ENCODE peak calls at places on chromosomes 13 and 19, in seven cellular contexts. One of them, this sample, is unnamed.

GRCh38 chr19:46976845-46977320 is 42.8 kb upstream of the NPAS1 start:
- DNase-seq in T-helper 2 cell: no peak
- DNase-seq in body of pancreas: no peak
- DNase-seq in stimulated activated CD8-positive, alpha-beta memory T cell treated with anti-CD3 and anti-CD28 coated beads, Interleukin-7, amount 100 ng/mL, for 4 hours: no peak
- DNase-seq in SHP77: no peak
- DNase-seq in nephron progenitor cell: peak; percentile 57
- DNase-seq in AG08395: peak; percentile 75
- DNase-seq in this sample: no peak

GRCh38 chr13:79481685-79482052 is 714 bp downstream of the NDFIP2 start:
- DNase-seq in T-helper 2 cell: peak; percentile 13
- DNase-seq in body of pancreas: peak; percentile 24
- DNase-seq in stimulated activated CD8-positive, alpha-beta memory T cell treated with anti-CD3 and anti-CD28 coated beads, Interleukin-7, amount 100 ng/mL, for 4 hours: peak; percentile 82
- DNase-seq in SHP77: no peak
- DNase-seq in nephron progenitor cell: no peak
- DNase-seq in AG08395: no peak
- DNase-seq in this sample: no peak

GRCh38 chr13:101624210-101624922 is 171.9 kb downstream of the ITGBL1 start:
- DNase-seq in T-helper 2 cell: no peak
- DNase-seq in body of pancreas: no peak
- DNase-seq in stimulated activated CD8-positive, alpha-beta memory T cell treated with anti-CD3 and anti-CD28 coated beads, Interleukin-7, amount 100 ng/mL, for 4 hours: no peak
- DNase-seq in SHP77: peak; percentile 70
- DNase-seq in nephron progenitor cell: no peak
- DNase-seq in AG08395: no peak
- DNase-seq in this sample: no peak

GRCh38 chr19:46355234-46355990 is 8.5 kb downstream of the PPP5C start:
- DNase-seq in T-helper 2 cell: no peak
- DNase-seq in body of pancreas: no peak
- DNase-seq in stimulated activated CD8-positive, alpha-beta memory T cell treated with anti-CD3 and anti-CD28 coated beads, Interleukin-7, amount 100 ng/mL, for 4 hours: no peak
- DNase-seq in SHP77: no peak
- DNase-seq in nephron progenitor cell: no peak
- DNase-seq in AG08395: no peak
- DNase-seq in this sample: no peak

GRCh38 chr19:14649020-14649419 is 25.6 kb downstream of the ADGRE3 start:
- DNase-seq in T-helper 2 cell: no peak
- DNase-seq in body of pancreas: no peak
- DNase-seq in stimulated activated CD8-positive, alpha-beta memory T cell treated with anti-CD3 and anti-CD28 coated beads, Interleukin-7, amount 100 ng/mL, for 4 hours: no peak
- DNase-seq in SHP77: no peak
- DNase-seq in nephron progenitor cell: no peak
- DNase-seq in AG08395: no peak
- DNase-seq in this sample: no peak

GRCh38 chr13:109720758-109721184 is 65.6 kb downstream of the IRS2 start:
- DNase-seq in T-helper 2 cell: no peak
- DNase-seq in body of pancreas: no peak
- DNase-seq in stimulated activated CD8-positive, alpha-beta memory T cell treated with anti-CD3 and anti-CD28 coated beads, Interleukin-7, amount 100 ng/mL, for 4 hours: no peak
- DNase-seq in SHP77: peak; percentile 90
- DNase-seq in nephron progenitor cell: no peak
- DNase-seq in AG08395: no peak
- DNase-seq in this sample: no peak

GRCh38 chr13:98370806-98371553 is 193.9 kb upstream of the RNF113B start:
- DNase-seq in T-helper 2 cell: no peak
- DNase-seq in body of pancreas: peak; percentile 52
- DNase-seq in stimulated activated CD8-positive, alpha-beta memory T cell treated with anti-CD3 and anti-CD28 coated beads, Interleukin-7, amount 100 ng/mL, for 4 hours: no peak
- DNase-seq in SHP77: no peak
- DNase-seq in nephron progenitor cell: no peak
- DNase-seq in AG08395: peak; percentile 86
- DNase-seq in this sample: no peak

GRCh38 chr13:45368571-45368970 is 27.6 kb upstream of the TPT1 start:
- DNase-seq in T-helper 2 cell: no peak
- DNase-seq in body of pancreas: no peak
- DNase-seq in stimulated activated CD8-positive, alpha-beta memory T cell treated with anti-CD3 and anti-CD28 coated beads, Interleukin-7, amount 100 ng/mL, for 4 hours: no peak
- DNase-seq in SHP77: no peak
- DNase-seq in nephron progenitor cell: no peak
- DNase-seq in AG08395: no peak
- DNase-seq in this sample: no peak

GRCh38 chr19:31698352-31698751 is 349.1 kb upstream of the TSHZ3 start:
- DNase-seq in T-helper 2 cell: no peak
- DNase-seq in body of pancreas: no peak
- DNase-seq in stimulated activated CD8-positive, alpha-beta memory T cell treated with anti-CD3 and anti-CD28 coated beads, Interleukin-7, amount 100 ng/mL, for 4 hours: no peak
- DNase-seq in SHP77: no peak
- DNase-seq in nephron progenitor cell: no peak
- DNase-seq in AG08395: no peak
- DNase-seq in this sample: no peak

GRCh38 chr19:6092329-6093286 is 17.7 kb downstream of the RFX2 start:
- DNase-seq in T-helper 2 cell: no peak
- DNase-seq in body of pancreas: peak; percentile 68
- DNase-seq in stimulated activated CD8-positive, alpha-beta memory T cell treated with anti-CD3 and anti-CD28 coated beads, Interleukin-7, amount 100 ng/mL, for 4 hours: no peak
- DNase-seq in SHP77: peak; percentile 29
- DNase-seq in nephron progenitor cell: peak; percentile 78
- DNase-seq in AG08395: peak; percentile 88
- DNase-seq in this sample: no peak

GRCh38 chr19:29724102-29724641 is 9.1 kb upstream of the C19orf12 start:
- DNase-seq in T-helper 2 cell: no peak
- DNase-seq in body of pancreas: no peak
- DNase-seq in stimulated activated CD8-positive, alpha-beta memory T cell treated with anti-CD3 and anti-CD28 coated beads, Interleukin-7, amount 100 ng/mL, for 4 hours: no peak
- DNase-seq in SHP77: no peak
- DNase-seq in nephron progenitor cell: peak; percentile 37
- DNase-seq in AG08395: peak; percentile 12
- DNase-seq in this sample: no peak

GRCh38 chr13:40016953-40017660 is 361.6 kb downstream of the COG6 start:
- DNase-seq in T-helper 2 cell: no peak
- DNase-seq in body of pancreas: no peak
- DNase-seq in stimulated activated CD8-positive, alpha-beta memory T cell treated with anti-CD3 and anti-CD28 coated beads, Interleukin-7, amount 100 ng/mL, for 4 hours: no peak
- DNase-seq in SHP77: no peak
- DNase-seq in nephron progenitor cell: no peak
- DNase-seq in AG08395: no peak
- DNase-seq in this sample: no peak

GRCh38 chr19:325937-326565 is 18.5 kb downstream of the MIER2 start:
- DNase-seq in T-helper 2 cell: no peak
- DNase-seq in body of pancreas: no peak
- DNase-seq in stimulated activated CD8-positive, alpha-beta memory T cell treated with anti-CD3 and anti-CD28 coated beads, Interleukin-7, amount 100 ng/mL, for 4 hours: no peak
- DNase-seq in SHP77: no peak
- DNase-seq in nephron progenitor cell: no peak
- DNase-seq in AG08395: no peak
- DNase-seq in this sample: no peak

GRCh38 chr19:12748489-12748888 is 3.1 kb upstream of the BEST2 start:
- DNase-seq in T-helper 2 cell: no peak
- DNase-seq in body of pancreas: no peak
- DNase-seq in stimulated activated CD8-positive, alpha-beta memory T cell treated with anti-CD3 and anti-CD28 coated beads, Interleukin-7, amount 100 ng/mL, for 4 hours: no peak
- DNase-seq in SHP77: no peak
- DNase-seq in nephron progenitor cell: no peak
- DNase-seq in AG08395: no peak
- DNase-seq in this sample: no peak

GRCh38 chr19:47112166-47112663 is 1.4 kb downstream of the ZC3H4 start:
- DNase-seq in T-helper 2 cell: peak; percentile 86
- DNase-seq in body of pancreas: peak; percentile 84
- DNase-seq in stimulated activated CD8-positive, alpha-beta memory T cell treated with anti-CD3 and anti-CD28 coated beads, Interleukin-7, amount 100 ng/mL, for 4 hours: peak; percentile 83
- DNase-seq in SHP77: peak; percentile 39
- DNase-seq in nephron progenitor cell: peak; percentile 78
- DNase-seq in AG08395: peak; percentile 70
- DNase-seq in this sample: no peak

GRCh38 chr19:47643281-47643680 is 34.3 kb downstream of the BICRA start:
- DNase-seq in T-helper 2 cell: no peak
- DNase-seq in body of pancreas: no peak
- DNase-seq in stimulated activated CD8-positive, alpha-beta memory T cell treated with anti-CD3 and anti-CD28 coated beads, Interleukin-7, amount 100 ng/mL, for 4 hours: no peak
- DNase-seq in SHP77: no peak
- DNase-seq in nephron progenitor cell: no peak
- DNase-seq in AG08395: no peak
- DNase-seq in this sample: no peak

GRCh38 chr19:40503300-40503699 is 36.5 kb downstream of the SPTBN4 start:
- DNase-seq in T-helper 2 cell: no peak
- DNase-seq in body of pancreas: no peak
- DNase-seq in stimulated activated CD8-positive, alpha-beta memory T cell treated with anti-CD3 and anti-CD28 coated beads, Interleukin-7, amount 100 ng/mL, for 4 hours: no peak
- DNase-seq in SHP77: no peak
- DNase-seq in nephron progenitor cell: no peak
- DNase-seq in AG08395: no peak
- DNase-seq in this sample: no peak

GRCh38 chr19:32866061-32866460 is 3.5 kb downstream of the SLC7A9 start:
- DNase-seq in T-helper 2 cell: no peak
- DNase-seq in body of pancreas: no peak
- DNase-seq in stimulated activated CD8-positive, alpha-beta memory T cell treated with anti-CD3 and anti-CD28 coated beads, Interleukin-7, amount 100 ng/mL, for 4 hours: no peak
- DNase-seq in SHP77: no peak
- DNase-seq in nephron progenitor cell: no peak
- DNase-seq in AG08395: no peak
- DNase-seq in this sample: no peak

GRCh38 chr13:99661791-99662190 is 160.5 kb downstream of the TM9SF2 start:
- DNase-seq in T-helper 2 cell: no peak
- DNase-seq in body of pancreas: no peak
- DNase-seq in stimulated activated CD8-positive, alpha-beta memory T cell treated with anti-CD3 and anti-CD28 coated beads, Interleukin-7, amount 100 ng/mL, for 4 hours: no peak
- DNase-seq in SHP77: no peak
- DNase-seq in nephron progenitor cell: peak; percentile 25
- DNase-seq in AG08395: no peak
- DNase-seq in this sample: no peak

GRCh38 chr13:55554741-55555140 is 1586.0 kb upstream of the PRR20A start:
- DNase-seq in T-helper 2 cell: no peak
- DNase-seq in body of pancreas: no peak
- DNase-seq in stimulated activated CD8-positive, alpha-beta memory T cell treated with anti-CD3 and anti-CD28 coated beads, Interleukin-7, amount 100 ng/mL, for 4 hours: no peak
- DNase-seq in SHP77: no peak
- DNase-seq in nephron progenitor cell: no peak
- DNase-seq in AG08395: no peak
- DNase-seq in this sample: no peak

This sample was measured in GM12878.